ENCODE peak calls at places on chromosomes 13 and 19, in nine cellular contexts. C is brain microvascular endothelial cell, R is IMR-90, Z is lower lobe of right lung, U is testis, K is keratinocyte, Y is endodermal cell, I is colonic mucosa, H is heart left ventricle. G is an unnamed sample. For H3K36me3, the result is how much of the 10 kb centered on the place peaks cover.

GRCh38 chr13:50871405-50871804 is 27.9 kb upstream of the DLEU7 start:
- DNase-seq in C (no peak), R (no peak), Z (no peak), U (no peak), K (no peak), Y (no peak), I (no peak), H (no peak), G (no peak)

GRCh38 chr13:48492123-48493075 is 40.5 kb downstream of the RCBTB2 start:
- DNase-seq in C (peak), R (peak), Z (peak), U (peak), K (no peak), Y (no peak), I (peak), H (peak), G (no peak)

GRCh38 chr13:88802886-88803285 is 1131.7 kb downstream of the SLITRK5 start:
- DNase-seq in C (no peak), R (no peak), Z (no peak), U (no peak), K (no peak), Y (no peak), I (no peak), H (no peak), G (peak)

GRCh38 chr19:15299568-15300409 is 32.5 kb downstream of the BRD4 start:
- DNase-seq in C (peak), R (peak), Z (no peak), U (no peak), K (no peak), Y (no peak), I (no peak), H (no peak), G (no peak)

GRCh38 chr13:113991676-113992179 is 17.9 kb upstream of the C13orf46 start:
- DNase-seq in C (no peak), R (no peak), Z (no peak), U (no peak), K (no peak), Y (no peak), I (no peak), H (no peak), G (no peak)

GRCh38 chr19:33400856-33401682 is 27.6 kb downstream of the CEBPG start:
- DNase-seq in C (no peak), R (no peak), Z (peak), U (no peak), K (no peak), Y (no peak), I (no peak), H (no peak), G (no peak)

GRCh38 chr19:43581467-43581866 is 5.9 kb downstream of the PINLYP start:
- DNase-seq in C (no peak), R (no peak), Z (no peak), U (no peak), K (no peak), Y (no peak), I (no peak), H (no peak), G (no peak)

GRCh38 chr19:41309225-41310030 is 544 bp upstream of the CCDC97 start:
- DNase-seq in C (no peak), R (no peak), Z (no peak), U (no peak), K (no peak), Y (peak), I (no peak), H (no peak), G (peak)

GRCh38 chr13:48297131-48297786 is 6.3 kb upstream of the RB1 start:
- DNase-seq in C (no peak), R (no peak), Z (no peak), U (no peak), K (no peak), Y (no peak), I (no peak), H (no peak), G (no peak)

GRCh38 chr13:105213512-105213911 is 1322.0 kb downstream of the EFNB2 start:
- DNase-seq in C (no peak), R (no peak), Z (no peak), U (no peak), K (no peak), Y (peak), I (no peak), H (no peak), G (peak)

DNA sequence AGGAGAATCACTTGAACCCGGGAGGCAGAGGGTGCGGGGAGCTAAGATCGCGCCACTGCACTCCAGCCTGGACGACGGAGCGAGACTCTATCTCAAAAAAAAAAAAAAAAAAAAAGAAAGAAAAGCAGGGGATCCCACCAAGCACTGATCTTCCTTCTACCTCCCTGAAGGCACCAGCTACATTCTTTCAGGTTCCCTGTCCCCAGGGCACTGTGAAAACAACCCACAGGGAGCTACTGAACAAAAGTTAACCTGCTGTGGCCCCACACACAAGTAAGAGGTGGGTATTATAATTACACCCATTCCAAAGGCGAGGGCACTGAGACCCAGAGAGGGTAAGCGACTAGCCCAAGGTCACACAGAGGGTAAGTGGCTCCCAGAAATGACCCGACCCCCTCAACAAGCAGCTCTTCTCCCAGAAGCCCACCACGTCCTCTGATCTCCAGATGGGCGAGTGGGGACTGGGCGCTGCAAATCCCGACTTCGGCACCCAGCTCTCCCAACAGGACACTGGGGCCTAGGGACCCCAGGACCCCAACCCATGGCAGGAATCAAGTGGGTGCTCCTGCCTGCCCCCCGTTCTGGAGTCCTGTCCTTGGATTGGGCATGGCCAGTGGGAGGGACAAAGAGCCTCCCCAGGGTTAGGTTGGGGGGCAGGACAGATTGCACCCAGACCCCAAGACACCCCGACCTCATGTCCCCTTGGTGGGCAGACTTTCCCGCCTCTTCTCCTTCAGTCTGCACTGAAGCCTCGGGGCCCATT is 2.4 kb downstream of the LMNB2 start:
- DNase-seq in C (no peak), R (no peak), Z (no peak), U (no peak), K (no peak), Y (no peak), I (no peak), H (no peak), G (no peak)
- H3K4me3 ChIP-seq in C (no peak), R (no peak), Z (no peak), U (no peak), K (no peak), Y (peak), I (no peak), H (no peak), G (no peak)

DNA sequence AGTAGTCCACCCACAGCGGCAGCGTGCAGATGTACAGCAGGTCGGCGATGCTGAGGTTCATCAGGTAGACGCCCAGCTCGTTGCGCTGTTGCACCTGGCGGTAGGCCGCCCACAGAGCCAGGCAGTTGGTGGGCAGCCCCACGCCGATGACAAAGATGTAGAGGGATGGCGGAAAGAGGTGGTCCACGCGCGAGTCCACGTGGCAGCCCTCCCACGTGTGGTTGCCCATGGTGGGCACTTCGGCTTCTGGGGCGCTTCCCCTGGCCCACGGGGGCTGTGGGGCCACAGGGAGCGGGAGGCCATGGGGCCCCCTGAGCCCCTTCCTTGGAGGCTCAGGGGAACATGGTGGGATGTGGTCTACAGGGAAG is 7.0 kb upstream of the OPA3 start:
- DNase-seq in C (no peak), R (no peak), Z (no peak), U (no peak), K (no peak), Y (no peak), I (no peak), H (no peak), G (no peak)
- TF ChIP-seq CTCF in C (no peak), R (no peak), Z (no peak), U (no peak), K (no peak), Y (no peak), I (no peak), H (no peak), G (no peak)

GRCh38 chr19:49363265-49364082 is at the start of gene DKKL1:
- DNase-seq in C (peak), R (peak), Z (peak), U (peak), K (peak), Y (peak), I (peak), H (peak), G (peak)
- H3K36me3 ChIP-seq in C (under half), R (under half), Z (under half), U (under half), K (under half), Y (under half), I (under half), H (under half), G (under half)

DNA sequence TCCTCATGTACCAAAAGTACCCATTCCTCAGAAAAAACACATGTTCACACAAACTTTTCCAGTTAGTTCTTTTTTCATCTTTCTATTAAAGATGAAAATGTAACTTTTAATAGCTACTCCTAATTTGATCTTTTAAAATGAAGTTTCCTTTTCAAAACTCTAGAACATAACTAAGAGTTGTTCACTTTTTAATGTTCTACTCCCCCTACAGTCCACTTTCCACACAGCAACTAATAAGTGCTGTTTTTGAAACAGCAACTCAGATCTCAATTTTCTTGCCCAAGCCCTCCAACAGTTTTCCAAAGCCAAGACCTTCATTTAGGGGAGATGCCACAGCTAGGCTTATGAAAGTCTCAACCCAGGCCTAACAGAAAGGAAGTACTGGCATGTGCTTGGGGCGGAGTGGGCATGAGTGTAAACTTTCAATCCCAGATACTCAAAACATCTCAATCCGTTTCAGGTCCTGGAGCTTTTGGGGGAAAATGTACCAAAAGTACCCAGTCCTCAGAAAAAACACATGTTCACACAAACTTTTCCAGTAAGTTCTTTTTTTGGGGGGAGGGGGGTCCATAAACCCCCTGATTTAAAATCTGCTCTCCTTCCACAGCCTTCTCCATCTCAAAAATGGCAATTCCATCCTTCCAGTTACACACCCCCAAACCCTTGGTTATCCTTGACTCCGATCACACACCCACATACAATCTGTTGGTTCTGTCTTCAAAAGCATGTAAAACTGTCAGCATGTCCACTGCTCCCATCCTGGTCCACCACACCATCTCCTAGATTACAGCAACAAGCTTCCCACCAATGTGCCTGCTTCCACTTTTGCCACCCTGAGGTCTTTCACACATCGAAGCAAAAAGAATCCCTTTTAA is 2.0 kb downstream of the FBL start:
- DNase-seq in C (peak), R (peak), Z (no peak), U (no peak), K (no peak), Y (no peak), I (no peak), H (no peak), G (peak)
- H3K4me3 ChIP-seq in C (no peak), R (no peak), Z (no peak), U (no peak), K (peak), Y (peak), I (no peak), H (no peak), G (no peak)

DNA sequence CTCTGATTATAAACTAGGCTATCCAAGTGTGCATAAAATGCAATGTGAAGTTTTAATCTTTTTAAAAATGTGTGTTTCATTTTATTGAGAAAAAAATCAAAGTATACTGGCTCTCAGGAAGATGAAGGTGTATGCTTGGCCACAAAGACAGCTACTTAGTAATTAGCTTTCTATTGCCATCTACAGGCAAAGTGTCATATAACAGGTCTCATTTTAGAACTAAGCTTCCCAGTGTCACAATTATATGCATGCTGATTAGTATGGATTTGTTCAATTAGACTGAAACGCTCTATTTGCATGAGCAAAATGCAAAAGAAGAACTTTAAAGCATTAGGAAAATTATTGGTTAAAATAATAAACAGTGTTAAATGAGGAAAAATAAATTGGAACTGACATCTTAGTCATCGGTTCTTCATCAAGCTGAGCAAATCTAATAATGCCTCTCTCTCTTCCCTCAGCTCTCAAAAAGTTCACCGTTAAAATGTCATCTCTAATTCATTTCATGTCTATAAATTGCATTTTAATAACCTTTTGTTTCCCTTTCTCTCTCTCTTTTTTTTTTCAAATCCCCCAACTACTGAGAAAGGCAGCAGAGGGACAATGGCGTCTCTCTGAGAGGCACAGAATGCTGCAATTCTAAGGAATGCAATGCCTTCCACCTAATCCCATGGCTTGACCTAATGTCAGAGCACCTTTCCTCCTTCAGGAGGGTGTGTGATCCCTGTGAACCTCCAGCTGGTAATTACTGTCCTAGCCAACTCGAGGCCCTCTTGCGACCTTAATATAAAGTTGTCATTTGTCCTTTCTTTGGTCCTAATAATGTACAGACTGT is 313.1 kb upstream of the MAB21L1 start:
- DNase-seq in C (peak), R (peak), Z (no peak), U (no peak), K (no peak), Y (no peak), I (no peak), H (no peak), G (peak)
- TF ChIP-seq CTCF in C (peak), R (peak), Z (peak), U (peak), K (no peak), Y (peak), I (peak), H (peak), G (peak)

GRCh38 chr19:2436926-2437325 is 9.5 kb upstream of the TIMM13 start:
- DNase-seq in C (no peak), R (no peak), Z (no peak), U (no peak), K (no peak), Y (no peak), I (no peak), H (no peak), G (no peak)
- H3K36me3 ChIP-seq in C (under half), R (under half), Z (under half), U (under half), K (under half), Y (under half), I (under half), H (half or more), G (under half)

GRCh38 chr13:76229281-76229680 is 593.2 kb downstream of the LMO7 start:
- DNase-seq in C (no peak), R (no peak), Z (no peak), U (no peak), K (no peak), Y (no peak), I (no peak), H (no peak), G (no peak)

GRCh38 chr13:76226941-76227340 is 590.8 kb downstream of the LMO7 start:
- DNase-seq in C (no peak), R (peak), Z (no peak), U (no peak), K (no peak), Y (no peak), I (no peak), H (no peak), G (no peak)

GRCh38 chr13:76223999-76224398 is 587.9 kb downstream of the LMO7 start:
- DNase-seq in C (peak), R (no peak), Z (no peak), U (no peak), K (no peak), Y (no peak), I (no peak), H (no peak), G (no peak)

GRCh38 chr13:76223565-76223964 is 587.4 kb downstream of the LMO7 start:
- DNase-seq in C (no peak), R (no peak), Z (no peak), U (peak), K (no peak), Y (peak), I (no peak), H (no peak), G (no peak)

DNA sequence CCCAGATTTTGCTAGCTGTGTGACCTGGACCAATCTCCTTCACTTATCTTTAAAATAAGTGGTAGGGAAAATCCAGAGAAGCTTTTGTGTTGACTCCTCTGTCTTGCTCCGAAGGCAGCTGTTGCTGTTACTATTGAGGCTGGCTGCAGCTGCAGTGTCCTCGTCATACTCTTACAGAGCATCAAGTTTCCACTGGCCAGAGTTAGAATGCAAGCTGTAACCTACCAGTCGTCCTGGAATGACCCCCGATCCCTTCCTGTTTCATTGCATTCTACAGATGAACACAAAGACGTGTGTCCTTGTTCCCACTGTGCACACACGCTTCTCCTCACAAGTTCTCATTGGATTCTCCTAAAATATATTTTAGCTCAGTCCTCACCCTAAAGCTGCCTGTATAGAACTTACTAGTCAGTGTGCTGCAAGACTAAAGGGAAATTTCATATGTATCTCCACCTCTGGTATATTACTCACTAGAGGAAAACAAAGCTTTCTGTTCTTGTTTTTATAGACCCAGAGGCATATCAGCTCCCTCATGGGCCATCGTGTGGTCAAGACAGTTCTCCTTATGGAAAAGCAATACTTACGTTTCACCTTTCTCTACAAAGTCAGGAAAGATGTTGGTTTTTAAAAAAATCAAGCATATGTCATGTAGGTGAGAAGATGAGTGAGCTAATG is 589.8 kb downstream of the LMO7 start:
- DNase-seq in C (peak), R (peak), Z (no peak), U (peak), K (no peak), Y (no peak), I (no peak), H (peak), G (no peak)
- H3K4me3 ChIP-seq in C (no peak), R (no peak), Z (no peak), U (no peak), K (no peak), Y (no peak), I (no peak), H (no peak), G (no peak)